ENCODE peak calls at places on chromosomes 13 and 19, in nine cellular contexts. C is progenitor cell of endocrine pancreas; I is GM10248; T is tibial artery; R is RWPE2; M is uterus; V is CD4-positive, alpha-beta T cell; J is HFF-Myc; Y is cardiac muscle cell. B is an unnamed sample.

GRCh38 chr13:49859568-49859967 is 67.1 kb upstream of the KPNA3 start:
- DNase-seq in C (no peak), I (no peak), T (no peak), R (peak), M (no peak), V (no peak), J (peak), Y (no peak), B (no peak)

GRCh38 chr13:100392709-100393630 is 195.6 kb downstream of the GGACT start:
- DNase-seq in C (no peak), I (peak), T (peak), R (peak), M (peak), V (peak), J (peak), Y (peak), B (peak)

GRCh38 chr13:93318538-93318937 is 91.9 kb downstream of the GPC6 start:
- DNase-seq in C (no peak), I (no peak), T (no peak), R (no peak), M (no peak), V (no peak), J (no peak), Y (peak), B (no peak)

GRCh38 chr19:38667552-38668205 is 20.2 kb downstream of the ACTN4 start:
- DNase-seq in C (no peak), I (no peak), T (no peak), R (no peak), M (no peak), V (no peak), J (no peak), Y (no peak), B (no peak)

GRCh38 chr13:92224052-92224821 is 825.8 kb downstream of the GPC5 start:
- DNase-seq in C (no peak), I (no peak), T (no peak), R (no peak), M (no peak), V (no peak), J (no peak), Y (no peak), B (no peak)

GRCh38 chr19:51830263-51830662 is 35.3 kb downstream of the FPR3 start:
- DNase-seq in C (no peak), I (no peak), T (no peak), R (no peak), M (no peak), V (no peak), J (no peak), Y (no peak), B (no peak)

GRCh38 chr19:43570174-43570791 is 5.0 kb downstream of the XRCC1 start:
- DNase-seq in C (no peak), I (no peak), T (no peak), R (no peak), M (no peak), V (no peak), J (no peak), Y (no peak), B (no peak)

GRCh38 chr19:35519291-35519690 is 5.8 kb upstream of the DMKN start:
- DNase-seq in C (no peak), I (no peak), T (no peak), R (no peak), M (no peak), V (no peak), J (no peak), Y (no peak), B (no peak)

GRCh38 chr13:38017320-38017719 is 147.7 kb upstream of the TRPC4 start:
- DNase-seq in C (no peak), I (no peak), T (no peak), R (no peak), M (no peak), V (no peak), J (no peak), Y (no peak), B (no peak)

GRCh38 chr13:113400621-113401451 is 36.9 kb upstream of the GRTP1 start:
- DNase-seq in C (no peak), I (no peak), T (no peak), R (no peak), M (no peak), V (no peak), J (no peak), Y (peak), B (no peak)

GRCh38 chr19:10870955-10871603 is at the start of gene CARM1:
- DNase-seq in C (peak), I (peak), T (peak), R (peak), M (peak), V (peak), J (peak), Y (peak), B (peak)
- TF ChIP-seq CTCF in C (peak), I (peak), T (peak), R (peak), M (peak), V (peak), J (peak), Y (peak), B (peak)

DNA sequence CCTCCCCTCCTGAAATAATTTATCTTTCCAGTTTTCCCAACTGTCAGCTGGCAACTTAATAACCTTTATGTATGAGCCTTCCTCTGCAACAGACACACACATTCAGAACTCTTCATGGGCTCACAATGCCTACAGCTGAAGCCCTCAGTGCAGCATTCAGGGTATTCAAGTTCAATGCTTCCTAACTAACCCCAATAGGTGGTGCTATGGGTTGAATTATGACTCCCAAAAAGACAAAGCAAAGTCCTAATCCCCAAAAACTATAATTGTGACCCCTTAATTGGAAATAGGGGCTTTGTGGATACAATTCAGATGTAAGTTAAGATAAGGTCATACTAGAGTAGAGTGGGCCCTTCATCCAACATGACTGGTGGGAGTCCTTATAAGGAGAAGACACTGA is 202.2 kb downstream of the SUCLA2 start:
- DNase-seq in C (no peak), I (no peak), T (no peak), R (no peak), M (no peak), V (no peak), J (no peak), Y (peak), B (no peak)
- TF ChIP-seq CTCF in C (no peak), I (peak), T (no peak), R (peak), M (no peak), V (no peak), J (peak), Y (peak), B (no peak)

GRCh38 chr19:20079487-20079886 is 1.7 kb downstream of the ZNF90 start:
- DNase-seq in C (no peak), I (no peak), T (no peak), R (no peak), M (no peak), V (no peak), J (no peak), Y (no peak), B (no peak)

GRCh38 chr19:20072936-20073335 is 4.9 kb upstream of the ZNF90 start:
- DNase-seq in C (no peak), I (no peak), T (no peak), R (no peak), M (no peak), V (no peak), J (no peak), Y (no peak), B (no peak)

GRCh38 chr19:20078696-20079095 is 896 bp downstream of the ZNF90 start:
- DNase-seq in C (no peak), I (peak), T (peak), R (no peak), M (peak), V (peak), J (no peak), Y (peak), B (no peak)

GRCh38 chr19:20077791-20078463 is at the start of gene ZNF90:
- DNase-seq in C (peak), I (peak), T (peak), R (peak), M (peak), V (peak), J (peak), Y (peak), B (peak)
- TF ChIP-seq CTCF in C (peak), I (peak), T (no peak), R (no peak), M (no peak), V (no peak), J (no peak), Y (no peak), B (no peak)

DNA sequence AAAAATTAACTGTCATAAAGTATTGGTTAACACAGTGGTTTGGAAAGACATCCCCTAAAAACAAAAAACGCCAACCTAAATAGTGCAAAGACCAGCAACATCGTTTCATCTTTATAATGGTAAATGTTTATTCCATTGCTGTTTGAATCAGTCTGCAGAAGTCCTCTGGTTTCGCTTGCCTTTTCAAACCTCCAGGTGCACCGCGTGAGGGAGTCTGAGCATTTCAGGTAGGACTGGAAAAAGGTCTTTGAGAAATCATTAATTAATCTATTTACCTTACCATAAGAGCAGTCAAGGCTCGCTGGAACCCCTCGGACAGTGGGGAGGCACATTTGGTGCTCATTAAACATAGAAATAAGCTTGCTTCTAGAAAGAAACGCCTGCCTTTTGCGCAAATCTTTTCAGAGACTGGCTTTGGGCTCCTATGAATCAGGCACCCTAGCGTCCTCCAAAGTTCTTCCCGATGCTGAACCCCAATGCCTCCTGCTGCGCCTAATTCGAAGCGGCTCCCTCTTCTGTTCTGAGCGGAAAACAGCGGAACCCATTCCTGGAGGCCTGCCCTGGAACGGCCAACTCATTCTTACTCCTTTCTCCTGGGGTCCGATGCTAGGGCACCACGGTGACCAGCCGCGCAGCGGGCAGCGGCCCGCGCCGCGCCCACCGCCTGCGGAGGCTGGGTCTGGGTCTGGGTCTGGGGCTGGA is 942 bp upstream of the MTUS2 start:
- DNase-seq in C (no peak), I (peak), T (no peak), R (no peak), M (peak), V (no peak), J (no peak), Y (peak), B (no peak)
- TF ChIP-seq CTCF in C (peak), I (no peak), T (no peak), R (no peak), M (no peak), V (no peak), J (no peak), Y (no peak), B (no peak)

GRCh38 chr19:48896191-48896720 is 2.3 kb downstream of the TULP2 start:
- DNase-seq in C (no peak), I (peak), T (peak), R (no peak), M (peak), V (peak), J (no peak), Y (peak), B (no peak)

GRCh38 chr19:48900477-48901452 is 653 bp downstream of the NUCB1 start:
- DNase-seq in C (no peak), I (no peak), T (no peak), R (no peak), M (no peak), V (no peak), J (no peak), Y (no peak), B (no peak)

GRCh38 chr19:48897181-48897580 is 1.4 kb downstream of the TULP2 start:
- DNase-seq in C (no peak), I (no peak), T (no peak), R (no peak), M (no peak), V (no peak), J (no peak), Y (no peak), B (no peak)

GRCh38 chr19:48895226-48895625 is 3.3 kb downstream of the TULP2 start:
- DNase-seq in C (no peak), I (no peak), T (no peak), R (no peak), M (no peak), V (no peak), J (no peak), Y (no peak), B (no peak)

DNA sequence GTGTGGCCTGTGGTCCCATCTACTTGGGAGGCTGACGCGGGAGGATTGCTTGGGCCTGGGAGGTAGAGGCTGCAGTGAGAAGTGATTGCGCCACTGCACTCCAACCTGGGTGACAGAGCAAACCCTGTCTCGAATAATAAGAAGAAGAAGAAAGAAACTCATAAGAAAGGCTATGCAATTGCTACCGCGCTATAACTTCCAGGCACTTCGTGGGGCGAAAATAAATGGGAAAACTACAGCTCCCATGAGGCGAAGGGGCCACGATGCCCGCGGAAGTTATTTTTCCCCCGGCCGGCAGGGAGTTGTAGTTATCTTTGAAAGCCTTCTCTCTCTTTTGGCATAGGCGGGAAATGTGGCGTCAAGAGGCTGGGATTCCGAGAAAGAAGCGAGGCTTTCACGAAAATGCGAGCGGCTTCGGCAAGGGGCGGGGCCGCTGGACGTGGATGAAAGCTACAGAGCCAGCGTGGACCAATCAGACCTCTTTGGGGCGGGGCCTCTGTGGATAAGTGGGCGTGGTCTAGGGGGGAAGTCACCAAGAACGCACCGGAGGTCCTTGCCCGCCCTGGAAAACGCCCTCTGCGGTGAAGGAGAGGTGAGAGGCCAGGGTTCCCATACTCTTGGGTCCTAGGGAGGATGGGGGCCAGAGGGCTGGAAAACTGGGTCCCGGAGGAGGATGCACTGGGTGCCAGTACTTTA is at the start of gene NUCB1:
- DNase-seq in C (peak), I (peak), T (peak), R (peak), M (peak), V (peak), J (peak), Y (peak), B (peak)
- TF ChIP-seq CTCF in C (no peak), I (no peak), T (no peak), R (peak), M (peak), V (no peak), J (no peak), Y (peak), B (no peak)

GRCh38 chr19:5225486-5226345 is 114.9 kb downstream of the PTPRS start:
- DNase-seq in C (peak), I (no peak), T (no peak), R (no peak), M (no peak), V (no peak), J (no peak), Y (peak), B (no peak)
- TF ChIP-seq CTCF in C (peak), I (peak), T (peak), R (peak), M (no peak), V (peak), J (peak), Y (peak), B (no peak)

GRCh38 chr19:9914315-9915207 is 21.8 kb downstream of the OLFM2 start:
- DNase-seq in C (peak), I (peak), T (peak), R (no peak), M (peak), V (peak), J (peak), Y (peak), B (peak)
- TF ChIP-seq CTCF in C (peak), I (peak), T (no peak), R (peak), M (peak), V (peak), J (peak), Y (peak), B (peak)